ENCODE peak calls at places on chromosomes 11 and 22, in ten cellular contexts. F, E, G, L, Q, N, T, V, S and A are unnamed samples.

GRCh38 chr11:73521621-73522020 is 76.3 kb downstream of the FAM168A start:
- DNase-seq in F (no peak), E (no peak), G (no peak), L (peak; percentile 60), Q (peak; percentile 33), N (no peak), T (no peak), V (no peak), S (peak; percentile 11), A (no peak)

GRCh38 chr11:63917685-63918523 is 940 bp upstream of the RCOR2 start:
- DNase-seq in F (no peak), E (no peak), G (peak; percentile 95), L (peak; percentile 50), Q (peak; percentile 29), N (peak; percentile 79), T (no peak), V (peak; percentile 82), S (no peak), A (no peak)

GRCh38 chr11:58227956-58228615 is 632 bp downstream of the OR10Q1 start:
- DNase-seq in F (no peak), E (no peak), G (no peak), L (no peak), Q (no peak), N (no peak), T (no peak), V (no peak), S (no peak), A (no peak)

GRCh38 chr11:117807482-117808272 is 10.7 kb upstream of the DSCAML1 start:
- DNase-seq in F (peak; percentile 31), E (peak; percentile 75), G (peak; percentile 81), L (peak; percentile 64), Q (peak; percentile 72), N (peak; percentile 86), T (peak; percentile 86), V (peak; percentile 84), S (peak; percentile 35), A (peak; percentile 99)

GRCh38 chr11:118544010-118544646 is 13.1 kb downstream of the TMEM25 start:
- DNase-seq in F (no peak), E (no peak), G (no peak), L (no peak), Q (no peak), N (no peak), T (no peak), V (no peak), S (no peak), A (no peak)

GRCh38 chr11:46200537-46201281 is 76.8 kb upstream of the CREB3L1 start:
- DNase-seq in F (no peak), E (no peak), G (no peak), L (peak; percentile 21), Q (no peak), N (no peak), T (no peak), V (no peak), S (peak; percentile 32), A (no peak)

GRCh38 chr11:2752204-2752772 is 52.5 kb upstream of the KCNQ1OT1 start:
- DNase-seq in F (no peak), E (peak; percentile 30), G (no peak), L (peak; percentile 41), Q (no peak), N (peak; percentile 33), T (peak; percentile 23), V (no peak), S (no peak), A (no peak)

GRCh38 chr22:19471572-19471971 is 7.4 kb downstream of the UFD1 start:
- DNase-seq in F (no peak), E (no peak), G (no peak), L (no peak), Q (no peak), N (no peak), T (no peak), V (no peak), S (no peak), A (no peak)

GRCh38 chr22:18909556-18909955 is 3.4 kb downstream of the DGCR6 start:
- DNase-seq in F (no peak), E (no peak), G (no peak), L (no peak), Q (no peak), N (no peak), T (no peak), V (no peak), S (no peak), A (no peak)

GRCh38 chr11:14768789-14769188 is 123.2 kb downstream of the CYP2R1 start:
- DNase-seq in F (no peak), E (no peak), G (no peak), L (no peak), Q (peak; percentile 69), N (no peak), T (no peak), V (no peak), S (no peak), A (no peak)

GRCh38 chr11:3001496-3001895 is 9.4 kb upstream of the NAP1L4 start:
- DNase-seq in F (no peak), E (peak; percentile 54), G (no peak), L (no peak), Q (no peak), N (peak; percentile 30), T (peak; percentile 51), V (no peak), S (no peak), A (no peak)

GRCh38 chr11:1012291-1012690 is 24.2 kb downstream of the MUC6 start:
- DNase-seq in F (no peak), E (no peak), G (no peak), L (no peak), Q (no peak), N (no peak), T (no peak), V (no peak), S (no peak), A (no peak)

GRCh38 chr11:65436412-65437032 is 13.9 kb downstream of the NEAT1 start:
- DNase-seq in F (no peak), E (no peak), G (no peak), L (peak; percentile 53), Q (no peak), N (no peak), T (peak; percentile 34), V (no peak), S (no peak), A (peak; percentile 20)

GRCh38 chr11:133904818-133905515 is 51.8 kb downstream of the IGSF9B start:
- DNase-seq in F (no peak), E (peak; percentile 15), G (no peak), L (no peak), Q (no peak), N (no peak), T (peak; percentile 25), V (no peak), S (no peak), A (no peak)

GRCh38 chr11:22192289-22192641 is 620 bp upstream of the ANO5 start:
- DNase-seq in F (no peak), E (no peak), G (peak; percentile 61), L (no peak), Q (peak; percentile 1), N (no peak), T (no peak), V (peak; percentile 55), S (no peak), A (no peak)

DNA sequence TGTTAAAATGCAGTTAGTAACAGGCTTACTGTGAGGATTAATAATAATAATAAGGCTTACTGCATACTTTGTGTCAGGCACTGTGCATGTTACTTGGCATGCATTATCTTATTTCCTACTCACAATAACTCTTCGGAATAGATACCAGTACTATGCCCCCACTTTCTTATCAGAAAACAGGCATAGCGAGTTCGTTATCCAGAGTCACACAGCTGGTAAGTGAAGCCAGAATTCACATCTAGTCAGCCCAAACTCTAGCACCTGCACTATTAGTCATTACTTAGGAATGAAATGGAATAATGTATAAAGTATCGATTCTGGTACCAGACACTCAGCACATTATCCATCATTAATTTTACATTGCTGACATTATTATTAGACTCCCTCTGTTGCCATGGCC is 155.7 kb upstream of the BLID start:
- DNase-seq in F (no peak), E (no peak), G (no peak), L (no peak), Q (no peak), N (no peak), T (no peak), V (no peak), S (no peak), A (no peak)
- TF ChIP-seq CTCF in F (no peak), E (no peak), G (no peak), L (no peak), Q (no peak), N (no peak), T (no peak), V (no peak), S (no peak), A (no peak)

DNA sequence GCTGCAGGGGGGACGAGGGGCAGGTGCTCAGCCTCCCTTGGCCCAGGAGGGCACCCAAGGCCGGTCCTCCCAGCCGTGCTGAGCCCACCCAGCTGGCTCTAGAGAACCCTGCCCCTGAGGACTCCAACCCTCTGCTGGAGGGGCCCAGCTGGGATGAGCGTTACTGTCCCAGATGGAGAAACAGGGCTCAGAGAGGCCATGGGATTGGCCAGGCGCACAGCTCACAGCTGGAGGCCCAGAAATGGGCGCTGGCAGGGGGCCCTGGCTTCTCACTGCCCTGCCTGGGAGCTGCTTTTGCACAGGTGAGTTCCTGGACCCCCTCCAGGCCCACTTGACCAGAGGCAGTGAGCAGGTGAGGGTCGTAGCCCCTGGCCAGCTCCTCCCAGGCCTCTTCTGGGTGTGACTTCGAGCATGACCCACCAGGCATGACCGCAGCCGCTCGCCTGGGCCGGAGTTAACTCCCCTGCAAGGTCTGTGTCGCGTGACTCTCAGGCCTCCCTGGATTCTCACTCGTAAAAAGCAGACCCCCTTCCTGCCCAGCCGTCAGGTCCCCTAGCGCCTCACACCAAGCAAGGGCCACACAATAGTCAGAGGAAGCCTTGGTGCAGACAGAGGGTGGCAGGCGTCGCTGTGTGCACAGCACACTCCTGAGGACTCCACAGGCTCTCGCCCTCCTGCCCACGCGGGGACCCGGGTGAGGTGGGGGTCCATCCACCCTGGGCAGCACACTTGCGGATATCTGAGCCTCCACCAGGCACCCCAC is 19.7 kb upstream of the IL17REL start:
- DNase-seq in F (no peak), E (no peak), G (no peak), L (no peak), Q (no peak), N (no peak), T (peak; percentile 57), V (no peak), S (no peak), A (no peak)
- TF ChIP-seq CTCF in F (no peak), E (no peak), G (no peak), L (no peak), Q (no peak), N (no peak), T (no peak), V (no peak), S (no peak), A (no peak)

DNA sequence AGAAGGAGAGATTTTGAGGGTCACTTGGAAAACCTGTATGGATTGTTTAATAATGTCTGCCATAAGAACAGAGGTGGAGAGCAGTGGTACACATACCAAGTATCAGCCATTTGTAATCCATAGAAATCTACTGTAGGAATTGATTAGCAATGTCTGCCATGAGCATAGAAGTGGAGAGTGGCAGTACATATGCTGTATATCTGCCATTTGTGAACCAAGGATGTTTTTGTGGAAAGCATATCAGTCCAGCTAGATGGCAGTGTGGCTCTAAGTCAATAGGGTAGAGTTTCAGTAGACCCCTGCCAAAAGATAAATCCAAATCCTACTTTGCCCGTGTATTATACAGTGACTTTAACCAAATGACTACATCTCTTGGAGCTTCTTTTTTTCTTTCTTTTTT is 82.9 kb upstream of the SEZ6L start:
- DNase-seq in F (no peak), E (no peak), G (peak; percentile 36), L (no peak), Q (no peak), N (no peak), T (no peak), V (no peak), S (no peak), A (no peak)
- TF ChIP-seq CTCF in F (no peak), E (no peak), G (peak; percentile 43), L (no peak), Q (no peak), N (no peak), T (no peak), V (no peak), S (no peak), A (no peak)

GRCh38 chr22:35616043-35616442 is 1.1 kb downstream of the MB start:
- DNase-seq in F (no peak), E (no peak), G (no peak), L (no peak), Q (no peak), N (no peak), T (no peak), V (no peak), S (peak; percentile 4), A (no peak)
- TF ChIP-seq CTCF in F (no peak), E (no peak), G (no peak), L (no peak), Q (no peak), N (no peak), T (no peak), V (no peak), S (no peak), A (no peak)